ENCODE peak calls at places on chromosomes 2 and 18, in six cellular contexts. Y is upper lobe of right lung, S is BJ, M is breast epithelium, W is cardiac muscle cell, F is GM23338. K is an unnamed sample. For H3K36me3, the result is how much of the 10 kb centered on the place peaks cover.

GRCh38 chr2:102061962-102062795 is 70.4 kb downstream of the IL1R2 start:
- DNase-seq in W (peak), S (no peak), F (no peak), Y (no peak), M (no peak), K (peak)

GRCh38 chr2:143629344-143629743 is 500.1 kb downstream of the ARHGAP15 start:
- DNase-seq in M (no peak), Y (no peak), S (peak), F (no peak), W (peak), K (no peak)

GRCh38 chr2:75310915-75311314 is 111.6 kb upstream of the TACR1 start:
- DNase-seq in M (no peak), S (no peak), F (no peak), W (no peak), Y (no peak), K (no peak)

GRCh38 chr2:241975593-241976284 is 106.2 kb downstream of the RTP5 start:
- DNase-seq in S (no peak), F (no peak), M (no peak), Y (no peak), W (peak), K (peak)

GRCh38 chr2:128490881-128491778 is 172.5 kb upstream of the HS6ST1 start:
- DNase-seq in S (no peak), F (no peak), Y (peak), M (peak), W (no peak), K (no peak)

GRCh38 chr2:95386031-95386430 is 16.5 kb upstream of the FAHD2A start:
- DNase-seq in W (no peak), M (peak), S (no peak), Y (no peak), F (no peak), K (no peak)

GRCh38 chr2:181589779-181590178 is 67.1 kb downstream of the CERKL start:
- DNase-seq in W (no peak), M (no peak), F (no peak), S (no peak), Y (no peak), K (no peak)

GRCh38 chr2:188798159-188798558 is 176.0 kb upstream of the COL3A1 start:
- DNase-seq in W (peak), Y (no peak), S (no peak), F (no peak), M (no peak), K (no peak)

GRCh38 chr2:157184161-157184910 is 73.2 kb upstream of the GALNT5 start:
- DNase-seq in W (no peak), M (no peak), S (no peak), F (no peak), Y (no peak), K (no peak)

GRCh38 chr2:240988146-240988545 is 10.3 kb upstream of the SNED1 start:
- DNase-seq in S (no peak), M (no peak), F (no peak), Y (no peak), W (no peak), K (no peak)

GRCh38 chr18:33195795-33196194 is 244.7 kb downstream of the CCDC178 start:
- DNase-seq in W (no peak), M (no peak), Y (no peak), F (no peak), S (no peak), K (no peak)

GRCh38 chr2:212441821-212442220 is 96.8 kb downstream of the ERBB4 start:
- DNase-seq in S (no peak), Y (no peak), M (no peak), F (no peak), W (no peak), K (no peak)

GRCh38 chr2:111226797-111227700 is 106.3 kb downstream of the BCL2L11 start:
- DNase-seq in F (no peak), W (peak), M (no peak), Y (no peak), S (peak), K (no peak)

GRCh38 chr2:231900975-231901374 is 25.2 kb downstream of the NPPC start:
- DNase-seq in F (peak), W (no peak), Y (no peak), M (no peak), S (no peak), K (no peak)

GRCh38 chr2:64274399-64275173 is 130.4 kb upstream of the PELI1 start:
- DNase-seq in M (no peak), Y (no peak), F (no peak), S (no peak), W (no peak), K (no peak)

DNA sequence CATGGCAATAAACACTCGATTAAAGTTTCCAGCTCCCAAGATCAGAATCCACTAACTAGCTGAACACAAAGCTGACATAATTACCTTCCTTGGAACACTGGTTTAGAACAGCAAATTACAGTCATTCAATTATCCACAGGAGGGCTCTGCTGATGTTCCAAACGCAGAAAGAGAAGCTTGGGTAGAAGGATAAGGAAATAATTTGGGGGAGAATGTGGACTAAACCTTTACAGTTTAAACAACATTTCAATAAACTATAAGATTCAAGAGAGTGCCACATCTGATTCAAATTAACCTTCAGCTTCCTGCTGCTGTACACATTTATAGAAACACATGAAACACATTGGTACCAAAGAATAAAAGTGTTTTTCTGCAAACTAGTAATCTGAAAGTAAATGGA is 67.8 kb upstream of the ARL4C start:
- DNase-seq in F (no peak), M (no peak), W (peak), S (peak), Y (no peak), K (no peak)
- TF ChIP-seq CTCF in F (peak), M (no peak), W (peak), S (peak), Y (no peak), K (no peak)

DNA sequence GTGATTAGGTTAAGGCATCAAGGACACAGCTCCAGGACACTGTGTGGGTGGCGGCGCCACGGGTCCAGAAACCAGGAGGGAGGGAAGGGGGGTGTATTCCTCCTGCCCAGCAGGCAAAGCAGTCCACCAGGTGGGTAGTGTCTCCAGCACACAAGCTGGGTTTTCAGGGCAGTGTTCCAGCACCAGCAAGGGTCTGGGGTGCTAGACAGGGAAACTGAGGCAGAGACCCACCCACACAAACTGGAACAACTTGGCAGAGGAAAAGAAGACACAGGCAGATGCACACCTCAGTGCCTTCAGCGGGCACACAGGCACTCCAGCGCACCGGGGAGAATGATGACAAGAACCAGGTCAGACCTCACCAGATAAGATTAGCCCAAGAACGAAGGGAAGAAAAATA is 28.4 kb upstream of the GNAL start:
- DNase-seq in Y (no peak), S (no peak), M (no peak), W (no peak), F (no peak), K (no peak)
- H3K36me3 ChIP-seq in Y (under half), S (under half), M (under half), W (under half), F (under half), K (under half)

GRCh38 chr2:149019768-149020167 is 18.7 kb upstream of the LYPD6B start:
- DNase-seq in W (no peak), M (no peak), F (no peak), Y (no peak), S (no peak), K (no peak)
- H3K4me3 ChIP-seq in W (no peak), M (no peak), F (no peak), Y (no peak), S (no peak), K (no peak)

DNA sequence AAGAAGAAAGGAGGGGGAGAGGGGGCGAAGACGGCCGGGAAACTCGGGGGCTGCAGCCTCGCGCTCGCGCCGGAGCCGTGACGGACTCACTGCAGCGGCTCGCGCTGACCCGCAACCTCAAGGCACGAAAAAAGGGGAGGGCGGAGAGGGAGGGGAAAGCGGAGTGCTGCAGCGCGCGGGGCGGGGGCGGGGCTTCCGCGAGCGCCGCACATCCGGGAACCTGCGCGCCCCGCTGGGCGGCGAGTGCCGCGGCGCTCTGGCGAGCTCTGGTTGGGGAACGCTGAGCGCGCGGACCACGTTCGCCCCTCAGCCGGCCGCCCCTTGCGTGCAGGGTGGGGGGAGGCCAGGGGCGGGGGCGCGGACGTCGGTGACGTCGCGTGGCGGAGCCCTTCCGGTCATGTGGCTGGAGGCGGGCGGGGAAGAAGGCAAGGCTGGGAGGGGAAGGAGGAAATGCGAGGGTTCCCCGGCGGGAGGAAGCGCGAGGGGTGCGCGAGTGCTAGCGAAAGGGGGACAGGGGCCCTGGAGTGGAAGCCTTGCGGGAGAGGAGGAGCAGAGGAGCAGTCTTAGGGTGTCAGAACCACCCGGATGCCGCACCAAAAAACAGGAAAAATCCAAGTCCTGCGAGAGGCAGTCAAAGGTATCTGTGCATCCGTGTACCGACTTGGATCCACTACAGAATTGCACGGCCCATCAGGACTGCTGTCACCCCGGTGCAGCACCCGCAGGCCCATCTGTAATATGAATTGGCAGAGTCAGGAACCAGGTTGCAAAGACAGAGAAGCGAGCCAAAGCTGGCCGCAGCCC is at the start of gene PPP3R1:
- DNase-seq in S (peak), F (peak), W (peak), M (peak), Y (peak), K (peak)
- TF ChIP-seq CTCF in S (no peak), F (no peak), W (no peak), M (no peak), Y (no peak), K (no peak)